ENCODE peak calls at places on chromosomes 1 and 21, in nine cellular contexts. U is stimulated activated CD4-positive, alpha-beta T cell treated with anti-CD3 and anti-CD28 coated beads, Interleukin-12 subunit alpha, Interleukin-12 subunit beta, amount 100 ng/mL, for 24 hours; F is foreskin melanocyte; D is HFF-Myc; K is amniotic epithelial cell; L is stromal cell of bone marrow; M is activated naive CD8-positive, alpha-beta T cell treated with anti-CD3 and anti-CD28 coated beads, Interleukin-2, amount 50 U/mL, for 24 hours; A is hepatic stellate cell; H is activated naive CD4-positive, alpha-beta T cell treated with anti-CD3 and anti-CD28 coated beads for 36 hours. C is an unnamed sample.

GRCh38 chr1:98001764-98002163 is 80.9 kb upstream of the DPYD start:
- DNase-seq in U (no peak), F (no peak), D (no peak), K (peak), L (no peak), M (no peak), A (no peak), H (no peak), C (peak)

GRCh38 chr1:116409751-116410182 is 36.7 kb downstream of the ATP1A1 start:
- DNase-seq in U (no peak), F (no peak), D (no peak), K (no peak), L (no peak), M (no peak), A (no peak), H (no peak), C (no peak)

GRCh38 chr1:35876988-35877387 is 6.0 kb upstream of the AGO1 start:
- DNase-seq in U (no peak), F (no peak), D (no peak), K (peak), L (peak), M (no peak), A (no peak), H (no peak), C (peak)

GRCh38 chr1:1325288-1326074 is 879 bp downstream of the CPTP start:
- DNase-seq in U (no peak), F (no peak), D (no peak), K (no peak), L (no peak), M (no peak), A (no peak), H (no peak), C (peak)

GRCh38 chr1:52054496-52055065 is 410 bp downstream of the TXNDC12 start:
- DNase-seq in U (no peak), F (no peak), D (no peak), K (no peak), L (no peak), M (no peak), A (no peak), H (no peak), C (no peak)

GRCh38 chr1:47235280-47235679 is 3.3 kb upstream of the TAL1 start:
- DNase-seq in U (no peak), F (no peak), D (no peak), K (no peak), L (no peak), M (no peak), A (no peak), H (no peak), C (no peak)

GRCh38 chr1:73998348-73998959 is 199.5 kb downstream of the LRRIQ3 start:
- DNase-seq in U (no peak), F (peak), D (peak), K (peak), L (peak), M (no peak), A (peak), H (no peak), C (peak)

GRCh38 chr21:29196021-29196663 is 65.7 kb downstream of the MAP3K7CL start:
- DNase-seq in U (peak), F (peak), D (no peak), K (peak), L (peak), M (peak), A (peak), H (peak), C (peak)

GRCh38 chr1:56643661-56644060 is 1.5 kb upstream of the PRKAA2 start:
- DNase-seq in U (no peak), F (no peak), D (no peak), K (no peak), L (no peak), M (no peak), A (no peak), H (no peak), C (no peak)

GRCh38 chr1:167934407-167935251 is 1.9 kb upstream of the DCAF6 start:
- DNase-seq in U (no peak), F (no peak), D (no peak), K (peak), L (peak), M (no peak), A (peak), H (no peak), C (peak)

GRCh38 chr1:52669696-52670095 is 28.5 kb downstream of the COA7 start:
- DNase-seq in U (no peak), F (no peak), D (no peak), K (peak), L (no peak), M (no peak), A (peak), H (no peak), C (peak)

GRCh38 chr1:221961532-221962292 is 219.8 kb upstream of the DUSP10 start:
- DNase-seq in U (peak), F (peak), D (peak), K (peak), L (peak), M (peak), A (peak), H (peak), C (peak)

GRCh38 chr1:93142161-93142560 is 38.1 kb downstream of the TMED5 start:
- DNase-seq in U (no peak), F (no peak), D (no peak), K (no peak), L (no peak), M (no peak), A (no peak), H (no peak), C (no peak)

GRCh38 chr1:147781056-147781471 is 20.7 kb upstream of the GJA5 start:
- DNase-seq in U (no peak), F (no peak), D (no peak), K (peak), L (no peak), M (no peak), A (no peak), H (no peak), C (peak)

C was measured in mesenchymal stem cell.